ENCODE peak calls at places on chromosomes 4 and X, in nine cellular contexts. One of them, this sample, is unnamed.

GRCh38 chr4:2183394-2183793 is 58.5 kb downstream of the HAUS3 start:
- DNase-seq in mesothelial cell of epicardium: no peak
- DNase-seq in neural crest cell: no peak
- DNase-seq in bronchial epithelial cell: no peak
- DNase-seq in HepG2: no peak
- DNase-seq in RWPE1: no peak
- DNase-seq in WTC11: no peak
- DNase-seq in endothelial cell: no peak
- DNase-seq in CD8-positive, alpha-beta T cell: no peak
- DNase-seq in this sample: no peak

GRCh38 chr4:56857601-56858301 is 36.2 kb upstream of the SPINK2 start:
- DNase-seq in neural crest cell: no peak
- DNase-seq in HepG2: no peak
- DNase-seq in mesothelial cell of epicardium: no peak
- DNase-seq in endothelial cell: no peak
- DNase-seq in WTC11: no peak
- DNase-seq in CD8-positive, alpha-beta T cell: no peak
- DNase-seq in RWPE1: no peak
- DNase-seq in bronchial epithelial cell: no peak
- DNase-seq in this sample: no peak

GRCh38 chrX:15985937-15986336 is 131.3 kb upstream of the AP1S2 start:
- DNase-seq in HepG2: no peak
- DNase-seq in bronchial epithelial cell: peak; percentile 22
- DNase-seq in neural crest cell: no peak
- DNase-seq in RWPE1: no peak
- DNase-seq in CD8-positive, alpha-beta T cell: no peak
- DNase-seq in mesothelial cell of epicardium: no peak
- DNase-seq in endothelial cell: no peak
- DNase-seq in WTC11: no peak
- DNase-seq in this sample: no peak

GRCh38 chr4:98516441-98517323 is 141.7 kb downstream of the TSPAN5 start:
- DNase-seq in WTC11: no peak
- DNase-seq in mesothelial cell of epicardium: no peak
- DNase-seq in CD8-positive, alpha-beta T cell: no peak
- DNase-seq in endothelial cell: no peak
- DNase-seq in neural crest cell: no peak
- DNase-seq in bronchial epithelial cell: no peak
- DNase-seq in HepG2: no peak
- DNase-seq in RWPE1: no peak
- DNase-seq in this sample: no peak

GRCh38 chrX:7316887-7317286 is 168.9 kb upstream of the PUDP start:
- DNase-seq in WTC11: no peak
- DNase-seq in bronchial epithelial cell: no peak
- DNase-seq in RWPE1: no peak
- DNase-seq in HepG2: no peak
- DNase-seq in CD8-positive, alpha-beta T cell: no peak
- DNase-seq in mesothelial cell of epicardium: no peak
- DNase-seq in endothelial cell: no peak
- DNase-seq in neural crest cell: no peak
- DNase-seq in this sample: no peak

GRCh38 chr4:71944956-71945355 is 86.8 kb upstream of the NPFFR2 start:
- DNase-seq in endothelial cell: no peak
- DNase-seq in mesothelial cell of epicardium: no peak
- DNase-seq in HepG2: no peak
- DNase-seq in WTC11: no peak
- DNase-seq in bronchial epithelial cell: peak; percentile 54
- DNase-seq in neural crest cell: no peak
- DNase-seq in RWPE1: no peak
- DNase-seq in CD8-positive, alpha-beta T cell: no peak
- DNase-seq in this sample: no peak

GRCh38 chrX:14916017-14916674 is 42.9 kb downstream of the MOSPD2 start:
- DNase-seq in neural crest cell: no peak
- DNase-seq in RWPE1: no peak
- DNase-seq in endothelial cell: no peak
- DNase-seq in mesothelial cell of epicardium: no peak
- DNase-seq in HepG2: no peak
- DNase-seq in CD8-positive, alpha-beta T cell: no peak
- DNase-seq in bronchial epithelial cell: no peak
- DNase-seq in WTC11: no peak
- DNase-seq in this sample: no peak

GRCh38 chrX:73765776-73766465 is 202.9 kb downstream of the CHIC1 start:
- DNase-seq in mesothelial cell of epicardium: no peak
- DNase-seq in endothelial cell: no peak
- DNase-seq in bronchial epithelial cell: no peak
- DNase-seq in WTC11: no peak
- DNase-seq in HepG2: no peak
- DNase-seq in neural crest cell: no peak
- DNase-seq in CD8-positive, alpha-beta T cell: no peak
- DNase-seq in RWPE1: no peak
- DNase-seq in this sample: no peak

GRCh38 chrX:56000169-56000568 is 232.0 kb upstream of the KLF8 start:
- DNase-seq in RWPE1: no peak
- DNase-seq in endothelial cell: no peak
- DNase-seq in mesothelial cell of epicardium: no peak
- DNase-seq in HepG2: no peak
- DNase-seq in bronchial epithelial cell: peak; percentile 2
- DNase-seq in WTC11: no peak
- DNase-seq in neural crest cell: no peak
- DNase-seq in CD8-positive, alpha-beta T cell: no peak
- DNase-seq in this sample: no peak

GRCh38 chr4:146522862-146523205 is 1.1 kb upstream of the SLC10A7 start:
- DNase-seq in endothelial cell: no peak
- DNase-seq in RWPE1: peak; percentile 5
- DNase-seq in CD8-positive, alpha-beta T cell: no peak
- DNase-seq in WTC11: no peak
- DNase-seq in bronchial epithelial cell: peak; percentile 10
- DNase-seq in neural crest cell: no peak
- DNase-seq in mesothelial cell of epicardium: no peak
- DNase-seq in HepG2: peak; percentile 8
- DNase-seq in this sample: no peak

GRCh38 chr4:95572304-95572991 is 23.7 kb upstream of the UNC5C start:
- DNase-seq in HepG2: no peak
- DNase-seq in CD8-positive, alpha-beta T cell: no peak
- DNase-seq in endothelial cell: peak; percentile 70
- DNase-seq in bronchial epithelial cell: peak; percentile 84
- DNase-seq in WTC11: no peak
- DNase-seq in mesothelial cell of epicardium: no peak
- DNase-seq in neural crest cell: no peak
- DNase-seq in RWPE1: peak; percentile 52
- DNase-seq in this sample: peak; percentile 58

GRCh38 chr4:4338632-4339031 is 48.3 kb upstream of the NSG1 start:
- DNase-seq in neural crest cell: no peak
- DNase-seq in RWPE1: no peak
- DNase-seq in mesothelial cell of epicardium: no peak
- DNase-seq in endothelial cell: no peak
- DNase-seq in HepG2: no peak
- DNase-seq in bronchial epithelial cell: no peak
- DNase-seq in CD8-positive, alpha-beta T cell: no peak
- DNase-seq in WTC11: no peak
- DNase-seq in this sample: no peak

GRCh38 chr4:94962484-94962883 is 204.7 kb downstream of the BMPR1B start:
- DNase-seq in bronchial epithelial cell: no peak
- DNase-seq in mesothelial cell of epicardium: no peak
- DNase-seq in CD8-positive, alpha-beta T cell: no peak
- DNase-seq in HepG2: no peak
- DNase-seq in RWPE1: no peak
- DNase-seq in endothelial cell: no peak
- DNase-seq in WTC11: no peak
- DNase-seq in neural crest cell: no peak
- DNase-seq in this sample: no peak

GRCh38 chrX:55754861-55755294 is 37.3 kb downstream of the RRAGB start:
- DNase-seq in CD8-positive, alpha-beta T cell: no peak
- DNase-seq in HepG2: no peak
- DNase-seq in mesothelial cell of epicardium: no peak
- DNase-seq in neural crest cell: no peak
- DNase-seq in bronchial epithelial cell: no peak
- DNase-seq in RWPE1: no peak
- DNase-seq in endothelial cell: no peak
- DNase-seq in WTC11: no peak
- DNase-seq in this sample: no peak

GRCh38 chrX:6683353-6683752 is 148.4 kb upstream of the VCX3A start:
- DNase-seq in WTC11: no peak
- DNase-seq in mesothelial cell of epicardium: no peak
- DNase-seq in neural crest cell: no peak
- DNase-seq in endothelial cell: no peak
- DNase-seq in RWPE1: no peak
- DNase-seq in CD8-positive, alpha-beta T cell: no peak
- DNase-seq in bronchial epithelial cell: no peak
- DNase-seq in HepG2: no peak
- DNase-seq in this sample: no peak

GRCh38 chr4:4329496-4329895 is 39.4 kb downstream of the ZBTB49 start:
- DNase-seq in CD8-positive, alpha-beta T cell: no peak
- DNase-seq in WTC11: no peak
- DNase-seq in neural crest cell: no peak
- DNase-seq in HepG2: no peak
- DNase-seq in bronchial epithelial cell: no peak
- DNase-seq in mesothelial cell of epicardium: no peak
- DNase-seq in endothelial cell: no peak
- DNase-seq in RWPE1: no peak
- DNase-seq in this sample: no peak

DNA sequence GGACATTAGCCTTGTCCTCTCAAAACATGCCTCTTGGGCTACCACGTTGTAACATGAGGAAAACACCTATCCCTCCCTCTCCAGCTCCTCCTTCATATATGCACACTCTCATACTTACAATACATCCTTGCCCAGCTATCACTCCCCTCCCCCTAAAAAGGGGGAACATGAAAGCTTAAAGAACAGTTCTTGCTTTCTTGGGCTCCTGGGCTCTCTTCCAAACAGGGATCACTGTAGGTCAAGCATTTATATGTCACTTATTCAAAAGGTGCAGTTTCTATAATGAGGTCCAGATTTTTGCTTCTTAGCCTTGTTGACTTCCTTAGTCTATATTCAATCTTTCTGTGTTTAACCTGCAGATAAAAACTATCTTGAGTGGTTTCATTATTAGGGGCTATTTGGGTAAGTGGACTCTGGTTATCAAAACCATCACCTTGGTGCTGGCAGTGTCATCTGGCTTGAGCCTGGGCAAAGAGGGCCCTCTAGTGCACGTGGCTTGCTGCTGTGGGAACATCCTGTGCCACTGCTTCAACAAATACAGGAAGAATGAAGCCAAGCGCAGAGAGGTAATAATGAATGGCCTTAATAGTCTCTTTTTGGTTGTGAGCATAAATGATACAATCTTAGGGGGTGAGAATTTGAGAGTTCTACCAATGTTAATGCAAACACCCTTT is 119.4 kb downstream of the AKAP4 start:
- DNase-seq in endothelial cell: peak; percentile 23
- DNase-seq in mesothelial cell of epicardium: no peak
- DNase-seq in WTC11: peak; percentile 33
- DNase-seq in RWPE1: no peak
- DNase-seq in neural crest cell: no peak
- DNase-seq in bronchial epithelial cell: peak; percentile 27
- DNase-seq in HepG2: peak; percentile 10
- DNase-seq in CD8-positive, alpha-beta T cell: no peak
- DNase-seq in this sample: no peak
- TF ChIP-seq CTCF in endothelial cell: no peak
- TF ChIP-seq CTCF in mesothelial cell of epicardium: no peak
- TF ChIP-seq CTCF in WTC11: no peak
- TF ChIP-seq CTCF in RWPE1: no peak
- TF ChIP-seq CTCF in neural crest cell: peak; percentile 44
- TF ChIP-seq CTCF in bronchial epithelial cell: peak; percentile 52
- TF ChIP-seq CTCF in HepG2: peak; percentile 71
- TF ChIP-seq CTCF in CD8-positive, alpha-beta T cell: no peak
- TF ChIP-seq CTCF in this sample: no peak

GRCh38 chr4:115906428-115906827 is 793.0 kb upstream of the NDST4 start:
- DNase-seq in RWPE1: no peak
- DNase-seq in bronchial epithelial cell: no peak
- DNase-seq in mesothelial cell of epicardium: no peak
- DNase-seq in neural crest cell: no peak
- DNase-seq in CD8-positive, alpha-beta T cell: no peak
- DNase-seq in endothelial cell: no peak
- DNase-seq in HepG2: no peak
- DNase-seq in WTC11: no peak
- DNase-seq in this sample: no peak
- TF ChIP-seq CTCF in RWPE1: no peak
- TF ChIP-seq CTCF in bronchial epithelial cell: no peak
- TF ChIP-seq CTCF in mesothelial cell of epicardium: peak; percentile 41
- TF ChIP-seq CTCF in neural crest cell: peak; percentile 42
- TF ChIP-seq CTCF in CD8-positive, alpha-beta T cell: no peak
- TF ChIP-seq CTCF in endothelial cell: peak; percentile 41
- TF ChIP-seq CTCF in HepG2: no peak
- TF ChIP-seq CTCF in WTC11: no peak
- TF ChIP-seq CTCF in this sample: no peak

DNA sequence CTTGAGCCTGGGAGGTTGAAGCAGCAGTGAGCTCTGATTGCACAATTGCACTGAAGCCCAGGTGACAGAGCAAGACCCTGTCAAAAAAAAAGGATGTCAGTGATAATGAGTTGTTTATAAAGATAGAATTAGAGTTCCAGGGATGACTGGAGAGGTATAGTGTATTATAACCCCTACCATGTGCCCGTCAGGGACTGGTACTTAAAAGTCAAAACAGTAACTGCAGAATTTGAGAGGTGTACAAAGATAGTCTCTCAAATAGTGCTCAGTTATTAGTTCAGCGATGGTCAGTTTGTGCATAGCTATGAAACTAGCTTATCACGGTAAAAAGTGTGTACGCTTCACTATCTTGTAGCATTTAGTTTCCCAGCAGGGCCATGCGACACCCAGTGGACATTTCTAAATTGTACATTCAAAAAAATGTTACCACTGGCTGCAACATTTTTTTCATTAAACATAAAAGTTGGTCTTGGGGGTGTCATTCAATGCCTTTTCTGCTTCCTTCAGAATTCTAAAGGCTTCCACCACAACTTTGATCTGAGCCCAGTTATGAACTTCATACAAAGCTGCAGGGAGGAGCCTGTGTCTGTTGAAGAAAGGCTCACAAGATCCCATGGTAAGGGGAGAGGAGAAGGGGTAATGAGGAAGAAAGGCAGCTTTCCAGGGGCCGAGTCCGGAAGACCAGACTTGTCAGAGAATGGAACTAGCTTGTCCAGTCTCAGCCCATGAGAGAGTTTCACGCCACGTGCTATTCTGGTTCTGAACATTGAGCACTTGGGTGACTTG is 9.2 kb upstream of the GYG2 start:
- DNase-seq in neural crest cell: no peak
- DNase-seq in mesothelial cell of epicardium: no peak
- DNase-seq in CD8-positive, alpha-beta T cell: no peak
- DNase-seq in RWPE1: peak; percentile 21
- DNase-seq in WTC11: no peak
- DNase-seq in HepG2: peak; percentile 9
- DNase-seq in endothelial cell: no peak
- DNase-seq in bronchial epithelial cell: peak; percentile 11
- DNase-seq in this sample: no peak
- TF ChIP-seq CTCF in neural crest cell: peak; percentile 70
- TF ChIP-seq CTCF in mesothelial cell of epicardium: peak; percentile 65
- TF ChIP-seq CTCF in CD8-positive, alpha-beta T cell: no peak
- TF ChIP-seq CTCF in RWPE1: no peak
- TF ChIP-seq CTCF in WTC11: no peak
- TF ChIP-seq CTCF in HepG2: peak; percentile 60
- TF ChIP-seq CTCF in endothelial cell: no peak
- TF ChIP-seq CTCF in bronchial epithelial cell: peak; percentile 38
- TF ChIP-seq CTCF in this sample: peak; percentile 16

DNA sequence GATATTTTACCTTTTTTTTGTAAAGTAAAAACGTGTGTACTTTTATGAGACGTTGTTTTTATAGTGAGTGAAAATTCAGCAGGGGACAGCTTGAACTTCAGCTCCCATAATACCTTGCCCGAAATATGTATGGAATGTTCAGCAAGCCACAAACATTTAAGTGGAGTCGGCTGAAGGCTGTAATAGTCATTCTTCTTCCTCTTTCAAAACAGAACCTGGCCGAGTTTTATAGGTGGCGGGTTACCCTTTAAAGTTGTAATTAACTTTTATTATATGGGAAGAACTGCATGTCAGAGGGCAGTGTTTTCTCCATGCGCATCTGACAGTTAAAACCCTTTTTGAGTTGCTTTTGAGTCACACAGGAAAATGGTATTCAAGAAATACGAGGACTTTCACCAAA is 50.7 kb downstream of the CLDN34 start:
- DNase-seq in mesothelial cell of epicardium: no peak
- DNase-seq in endothelial cell: no peak
- DNase-seq in WTC11: no peak
- DNase-seq in RWPE1: peak; percentile 56
- DNase-seq in CD8-positive, alpha-beta T cell: no peak
- DNase-seq in HepG2: peak; percentile 81
- DNase-seq in bronchial epithelial cell: peak; percentile 72
- DNase-seq in neural crest cell: no peak
- DNase-seq in this sample: no peak
- TF ChIP-seq CTCF in mesothelial cell of epicardium: no peak
- TF ChIP-seq CTCF in endothelial cell: no peak
- TF ChIP-seq CTCF in WTC11: no peak
- TF ChIP-seq CTCF in RWPE1: no peak
- TF ChIP-seq CTCF in CD8-positive, alpha-beta T cell: no peak
- TF ChIP-seq CTCF in HepG2: no peak
- TF ChIP-seq CTCF in bronchial epithelial cell: no peak
- TF ChIP-seq CTCF in neural crest cell: no peak
- TF ChIP-seq CTCF in this sample: no peak